ENCODE peak calls at places on chromosomes 16 and 17, in six cellular contexts. J, G, K, O, N and L are unnamed samples.

GRCh38 chr16:58196898-58197313 is 1.0 kb downstream of the CSNK2A2 start:
- DNase-seq in O (no peak), J (no peak), K (no peak), N (no peak), G (no peak), L (no peak)

GRCh38 chr17:51147641-51148040 is 5.7 kb upstream of the NME1 start:
- DNase-seq in N (no peak), J (no peak), K (no peak), G (peak; percentile 46), O (no peak), L (no peak)

GRCh38 chr17:69560987-69561441 is 146.5 kb downstream of the MAP2K6 start:
- DNase-seq in N (no peak), J (no peak), K (no peak), O (no peak), G (peak; percentile 73), L (no peak)

GRCh38 chr17:53818271-53818670 is 4.5 kb upstream of the KIF2B start:
- DNase-seq in J (no peak), N (no peak), G (no peak), K (no peak), O (no peak), L (no peak)

GRCh38 chr17:72362466-72363335 is 241.9 kb downstream of the SOX9 start:
- DNase-seq in K (no peak), J (no peak), O (peak; percentile 63), N (no peak), G (peak; percentile 97), L (no peak)

GRCh38 chr17:70157151-70157550 is 12.2 kb upstream of the KCNJ2 start:
- DNase-seq in K (no peak), N (no peak), O (no peak), G (no peak), J (no peak), L (no peak)

GRCh38 chr16:80931985-80932720 is 74.5 kb downstream of the CMC2 start:
- DNase-seq in O (peak; percentile 10), N (no peak), J (peak; percentile 68), G (peak; percentile 50), K (no peak), L (peak; percentile 28)

GRCh38 chr16:53282975-53283946 is 151.0 kb upstream of the RBL2 start:
- DNase-seq in K (no peak), N (no peak), G (peak; percentile 55), J (peak; percentile 68), O (peak; percentile 23), L (no peak)

GRCh38 chr16:54931041-54931756 is 534 bp downstream of the IRX5 start:
- DNase-seq in J (no peak), G (peak; percentile 60), N (no peak), K (no peak), O (no peak), L (no peak)

GRCh38 chr17:81940538-81941483 is 3.7 kb upstream of the PYCR1 start:
- DNase-seq in O (no peak), G (no peak), J (no peak), N (no peak), K (no peak), L (no peak)

GRCh38 chr17:30554839-30555751 is 77.9 kb downstream of the GOSR1 start:
- DNase-seq in K (no peak), N (no peak), G (peak; percentile 26), J (peak; percentile 22), O (no peak), L (no peak)